ENCODE peak calls at places on chromosomes 11 and 22, in four cellular contexts. D is neuronal stem cell, U is IMR-90, M is H1. Y is an unnamed sample.

GRCh38 chr11:49952091-49952490 is at the start of gene OR4C13:
- DNase-seq in D (no peak), U (no peak), M (no peak), Y (no peak)

GRCh38 chr11:7514099-7514725 is 413 bp downstream of the PPFIBP2 start:
- DNase-seq in D (no peak), U (no peak), M (no peak), Y (no peak)

GRCh38 chr22:49215840-49216239 is 611.8 kb downstream of the BRD1 start:
- DNase-seq in D (no peak), U (no peak), M (no peak), Y (peak; percentile 2)

GRCh38 chr11:75073459-75074190 is 23.1 kb downstream of the OR2AT4 start:
- DNase-seq in D (no peak), U (no peak), M (no peak), Y (peak; percentile 51)

GRCh38 chr11:22732588-22732987 is 66.2 kb downstream of the GAS2 start:
- DNase-seq in D (no peak), U (no peak), M (no peak), Y (no peak)

GRCh38 chr11:72615329-72615728 is 58.9 kb downstream of the PDE2A start:
- DNase-seq in D (no peak), U (no peak), M (no peak), Y (no peak)

GRCh38 chr11:1081601-1082311 is 7.1 kb downstream of the MUC2 start:
- DNase-seq in D (no peak), U (no peak), M (no peak), Y (no peak)

GRCh38 chr11:92784313-92784712 is 185.1 kb upstream of the MTNR1B start:
- DNase-seq in D (no peak), U (no peak), M (no peak), Y (no peak)

GRCh38 chr11:67649634-67650540 is 643 bp downstream of the ACY3 start:
- DNase-seq in D (no peak), U (no peak), M (no peak), Y (no peak)

GRCh38 chr22:36816635-36817428 is at the start of gene PVALB:
- DNase-seq in D (no peak), U (peak; percentile 13), M (no peak), Y (no peak)

GRCh38 chr11:43962383-43962969 is 20.0 kb downstream of the C11orf96 start:
- DNase-seq in D (no peak), U (no peak), M (no peak), Y (no peak)

GRCh38 chr11:29751618-29752017 is 265.2 kb downstream of the KCNA4 start:
- DNase-seq in D (no peak), U (no peak), M (no peak), Y (no peak)

GRCh38 chr22:36160499-36160942 is at the start of gene APOL3:
- DNase-seq in D (no peak), U (peak; percentile 47), M (no peak), Y (no peak)

GRCh38 chr22:23036684-23037428 is 33.5 kb upstream of the GNAZ start:
- DNase-seq in D (no peak), U (peak; percentile 41), M (no peak), Y (no peak)

GRCh38 chr11:40161855-40162410 is 1297.5 kb downstream of the LRRC4C start:
- DNase-seq in D (no peak), U (no peak), M (no peak), Y (no peak)

GRCh38 chr11:99739464-99740089 is 718.8 kb downstream of the CNTN5 start:
- DNase-seq in D (peak; percentile 56), U (peak; percentile 40), M (peak; percentile 7), Y (no peak)

GRCh38 chr11:19187101-19187500 is 14.7 kb downstream of the CSRP3 start:
- DNase-seq in D (no peak), U (peak; percentile 58), M (no peak), Y (no peak)

GRCh38 chr11:107732327-107733051 is 20.6 kb upstream of the SLN start:
- DNase-seq in D (no peak), U (no peak), M (no peak), Y (no peak)

GRCh38 chr11:128308793-128309192 is 278.6 kb downstream of the ETS1 start:
- DNase-seq in D (no peak), U (no peak), M (no peak), Y (no peak)

GRCh38 chr11:16898274-16898985 is 115.8 kb downstream of the PLEKHA7 start:
- DNase-seq in D (no peak), U (no peak), M (no peak), Y (no peak)

GRCh38 chr11:125370561-125371389 is 125.3 kb downstream of the FEZ1 start:
- DNase-seq in D (no peak), U (no peak), M (no peak), Y (no peak)

GRCh38 chr11:130473056-130473794 is 24.8 kb downstream of the ADAMTS15 start:
- DNase-seq in D (no peak), U (no peak), M (no peak), Y (no peak)

GRCh38 chr22:48779661-48780596 is 1047.7 kb downstream of the BRD1 start:
- DNase-seq in D (no peak), U (no peak), M (no peak), Y (no peak)

GRCh38 chr11:8871283-8871775 is 39.7 kb upstream of the AKIP1 start:
- DNase-seq in D (peak; percentile 74), U (peak; percentile 94), M (no peak), Y (no peak)

GRCh38 chr11:62926669-62927455 is 5.7 kb upstream of the CHRM1 start:
- DNase-seq in D (no peak), U (no peak), M (no peak), Y (no peak)

GRCh38 chr22:45997775-45998637 is 21.0 kb upstream of the WNT7B start:
- DNase-seq in D (no peak), U (no peak), M (no peak), Y (no peak)

GRCh38 chr22:37162221-37163095 is 12.7 kb upstream of the IL2RB start:
- DNase-seq in D (no peak), U (no peak), M (no peak), Y (no peak)

GRCh38 chr11:126317681-126318641 is 14.1 kb downstream of the DCPS start:
- DNase-seq in D (no peak), U (peak; percentile 83), M (no peak), Y (no peak)

GRCh38 chr22:31277741-31278642 is 14.3 kb downstream of the PIK3IP1 start:
- DNase-seq in D (no peak), U (no peak), M (no peak), Y (no peak)

GRCh38 chr11:116224154-116224888 is 548.5 kb downstream of the BUD13 start:
- DNase-seq in D (peak; percentile 51), U (peak; percentile 22), M (no peak), Y (peak; percentile 57)

GRCh38 chr11:126417463-126417862 is 62.0 kb downstream of the ST3GAL4 start:
- DNase-seq in D (no peak), U (no peak), M (no peak), Y (no peak)

GRCh38 chr11:10160350-10160749 is 133.7 kb downstream of the SBF2 start:
- DNase-seq in D (no peak), U (peak; percentile 7), M (no peak), Y (no peak)

GRCh38 chr22:25112538-25113253 is 87.0 kb upstream of the CRYBB3 start:
- DNase-seq in D (no peak), U (no peak), M (no peak), Y (no peak)

DNA sequence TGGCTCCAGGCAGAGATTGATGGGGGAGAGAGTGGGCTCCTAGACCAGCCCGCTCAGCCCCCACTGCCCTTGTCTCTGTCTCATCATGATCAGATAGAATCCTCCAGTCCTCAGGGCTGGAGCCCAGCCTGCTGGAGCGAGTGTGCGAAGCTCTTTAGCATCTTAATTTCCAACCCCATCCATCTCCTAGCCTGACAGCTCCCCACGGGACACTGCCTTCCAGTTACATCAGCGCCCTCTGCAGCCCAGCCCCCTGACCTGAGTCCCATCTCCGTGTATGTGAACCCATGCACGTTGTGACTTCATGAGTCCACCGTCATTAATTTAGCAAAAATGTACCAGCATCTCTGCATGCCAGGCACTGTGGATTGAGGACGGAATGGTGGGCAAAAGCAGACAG is 2.1 kb downstream of the P2RX3 start:
- DNase-seq in D (no peak), U (no peak), M (no peak), Y (peak; percentile 74)
- H3K9ac ChIP-seq in D (no peak overlapping the region), U (no peak overlapping the region), M (no peak overlapping the region), Y (no peak overlapping the region)

DNA sequence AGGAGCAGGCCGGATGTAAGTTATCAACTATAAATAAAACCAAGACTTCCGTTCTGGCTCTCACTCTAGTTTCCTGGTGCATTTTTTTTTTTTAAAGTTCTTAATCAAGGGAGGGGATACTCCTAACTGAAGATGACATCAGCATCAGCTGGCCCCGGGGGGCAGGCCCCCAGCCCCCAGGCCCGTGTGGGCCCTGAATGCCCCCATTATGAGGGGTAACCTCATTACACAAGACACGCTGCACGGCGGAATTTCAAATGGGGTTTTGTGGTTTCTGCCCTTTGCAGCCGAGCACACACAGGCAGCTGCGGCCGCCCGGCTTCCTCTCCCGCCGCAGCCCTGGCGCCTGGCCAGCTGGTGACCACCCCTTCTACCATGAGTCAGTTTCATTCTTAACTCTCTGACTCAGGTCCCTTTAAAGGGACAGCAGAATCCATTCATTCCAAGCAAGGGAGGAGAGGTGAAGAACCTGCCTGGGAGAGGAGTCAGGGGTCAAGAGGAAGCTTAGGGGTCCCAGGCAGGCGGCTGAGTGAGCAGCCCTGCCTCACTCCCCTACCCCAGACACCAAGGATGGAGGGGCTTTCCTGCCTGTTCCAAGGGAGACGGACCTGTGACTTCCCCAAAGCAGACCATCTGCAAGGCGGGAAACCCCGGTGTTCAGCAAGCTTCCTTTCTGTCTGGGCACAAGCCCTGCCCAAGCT is 3.4 kb downstream of the MYEOV start:
- DNase-seq in D (no peak), U (peak; percentile 99), M (peak; percentile 31), Y (no peak)
- H2AFZ ChIP-seq in D (peak overlapping the region; percentile 78), U (peak overlapping the region; percentile 78), M (no peak overlapping the region), Y (no peak overlapping the region)

DNA sequence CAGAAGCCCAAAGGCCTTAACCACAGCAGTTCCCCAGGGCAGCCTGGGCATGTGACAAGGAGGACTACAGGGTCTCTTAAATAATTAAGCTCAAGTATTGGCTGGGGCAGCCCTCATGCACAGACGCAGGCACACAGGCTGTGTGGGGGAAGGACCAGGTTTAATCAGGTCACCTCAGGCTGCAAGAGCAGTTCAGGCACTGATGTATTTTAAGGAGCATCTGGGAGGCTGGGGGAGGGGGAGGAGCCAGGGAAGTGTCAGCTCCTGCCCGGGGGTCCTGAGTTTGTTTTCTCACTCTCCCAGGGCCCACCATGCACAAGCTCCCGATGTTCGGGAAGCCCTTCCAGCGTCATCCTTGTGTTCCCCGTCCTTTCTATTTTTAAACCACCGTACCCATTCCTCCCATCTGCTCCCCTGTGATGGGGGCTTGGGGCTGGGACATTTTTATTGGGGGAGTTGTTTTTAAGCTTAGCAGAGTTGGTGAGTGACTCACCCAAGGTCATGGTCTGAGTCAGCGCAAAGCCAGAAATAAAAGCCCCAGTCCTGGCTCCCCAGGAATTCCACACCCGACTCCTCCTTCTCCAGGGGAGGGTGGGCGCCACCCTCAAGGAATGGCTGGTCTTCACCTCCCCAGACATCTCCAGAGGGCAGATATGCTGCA is 2.4 kb downstream of the CSDC2 start:
- DNase-seq in D (no peak), U (peak; percentile 85), M (no peak), Y (peak; percentile 42)
- H4K91ac ChIP-seq in D (no peak overlapping the region), U (peak overlapping the region; percentile 96), M (peak overlapping the region; percentile 66), Y (no peak overlapping the region)

GRCh38 chr11:65077466-65077865 is 6.4 kb downstream of the CDCA5 start:
- DNase-seq in D (no peak), U (peak; percentile 31), M (no peak), Y (no peak)

GRCh38 chr11:65083134-65083833 is 556 bp downstream of the CDCA5 start:
- DNase-seq in D (no peak), U (no peak), M (no peak), Y (no peak)

GRCh38 chr11:65078151-65078550 is 5.7 kb downstream of the CDCA5 start:
- DNase-seq in D (no peak), U (peak; percentile 17), M (no peak), Y (peak; percentile 64)

GRCh38 chr11:65083834-65084597 is at the start of the genes CDCA5 and ZFPL1:
- DNase-seq in D (peak; percentile 98), U (peak; percentile 94), M (peak; percentile 70), Y (peak; percentile 96)

GRCh38 chr11:65078786-65079342 is 5.0 kb downstream of the CDCA5 start:
- DNase-seq in D (no peak), U (no peak), M (no peak), Y (no peak)
- H3K9ac ChIP-seq in D (no peak overlapping the region), U (no peak overlapping the region), M (no peak overlapping the region), Y (no peak overlapping the region)

Y was measured in H9.